ENCODE peak calls at places on chromosome 7, in five cellular contexts. One of them, this sample, is unnamed.

GRCh38 chr7:46492460-46492859 is 571.4 kb upstream of the IGFBP3 start:
- DNase-seq in choroid plexus epithelial cell: no peak
- DNase-seq in fibroblast of lung: no peak
- DNase-seq in Panc1: no peak
- DNase-seq in AG10803: no peak
- DNase-seq in this sample: no peak

GRCh38 chr7:75038508-75038907 is 35.1 kb downstream of the RCC1L start:
- DNase-seq in choroid plexus epithelial cell: no peak
- DNase-seq in fibroblast of lung: no peak
- DNase-seq in Panc1: no peak
- DNase-seq in AG10803: no peak
- DNase-seq in this sample: no peak

GRCh38 chr7:133275008-133275407 is 22.1 kb downstream of the EXOC4 start:
- DNase-seq in choroid plexus epithelial cell: no peak
- DNase-seq in fibroblast of lung: no peak
- DNase-seq in Panc1: no peak
- DNase-seq in AG10803: no peak
- DNase-seq in this sample: no peak

GRCh38 chr7:30166155-30166840 is 31.5 kb downstream of the MTURN start:
- DNase-seq in choroid plexus epithelial cell: no peak
- DNase-seq in fibroblast of lung: no peak
- DNase-seq in Panc1: no peak
- DNase-seq in AG10803: no peak
- DNase-seq in this sample: no peak

GRCh38 chr7:88302486-88302885 is 4.2 kb downstream of the STEAP4 start:
- DNase-seq in choroid plexus epithelial cell: no peak
- DNase-seq in fibroblast of lung: no peak
- DNase-seq in Panc1: no peak
- DNase-seq in AG10803: no peak
- DNase-seq in this sample: no peak

GRCh38 chr7:96187735-96188622 is 133.9 kb downstream of the SLC25A13 start:
- DNase-seq in choroid plexus epithelial cell: no peak
- DNase-seq in fibroblast of lung: peak; percentile 27
- DNase-seq in Panc1: no peak
- DNase-seq in AG10803: peak; percentile 14
- DNase-seq in this sample: no peak

GRCh38 chr7:90320801-90321494 is at the start of gene FAM237B:
- DNase-seq in choroid plexus epithelial cell: peak; percentile 27
- DNase-seq in fibroblast of lung: peak; percentile 42
- DNase-seq in Panc1: no peak
- DNase-seq in AG10803: peak; percentile 16
- DNase-seq in this sample: no peak

GRCh38 chr7:21355406-21355874 is 72.4 kb upstream of the SP4 start:
- DNase-seq in choroid plexus epithelial cell: no peak
- DNase-seq in fibroblast of lung: no peak
- DNase-seq in Panc1: no peak
- DNase-seq in AG10803: no peak
- DNase-seq in this sample: peak; percentile 95

GRCh38 chr7:155560982-155561686 is 14.8 kb upstream of the CNPY1 start:
- DNase-seq in choroid plexus epithelial cell: no peak
- DNase-seq in fibroblast of lung: no peak
- DNase-seq in Panc1: no peak
- DNase-seq in AG10803: peak; percentile 8
- DNase-seq in this sample: no peak

GRCh38 chr7:155558351-155558750 is 12.0 kb upstream of the CNPY1 start:
- DNase-seq in choroid plexus epithelial cell: no peak
- DNase-seq in fibroblast of lung: no peak
- DNase-seq in Panc1: no peak
- DNase-seq in AG10803: no peak
- DNase-seq in this sample: no peak

GRCh38 chr7:155560196-155560595 is 13.8 kb upstream of the CNPY1 start:
- DNase-seq in choroid plexus epithelial cell: no peak
- DNase-seq in fibroblast of lung: no peak
- DNase-seq in Panc1: no peak
- DNase-seq in AG10803: no peak
- DNase-seq in this sample: no peak

GRCh38 chr7:155558961-155559360 is 12.6 kb upstream of the CNPY1 start:
- DNase-seq in choroid plexus epithelial cell: no peak
- DNase-seq in fibroblast of lung: no peak
- DNase-seq in Panc1: no peak
- DNase-seq in AG10803: no peak
- DNase-seq in this sample: no peak

GRCh38 chr7:155559519-155560108 is 13.3 kb upstream of the CNPY1 start:
- DNase-seq in choroid plexus epithelial cell: no peak
- DNase-seq in fibroblast of lung: no peak
- DNase-seq in Panc1: no peak
- DNase-seq in AG10803: no peak
- DNase-seq in this sample: no peak
- TF ChIP-seq CTCF in choroid plexus epithelial cell: no peak
- TF ChIP-seq CTCF in fibroblast of lung: no peak
- TF ChIP-seq CTCF in Panc1: no peak
- TF ChIP-seq CTCF in AG10803: no peak
- TF ChIP-seq CTCF in this sample: no peak

DNA sequence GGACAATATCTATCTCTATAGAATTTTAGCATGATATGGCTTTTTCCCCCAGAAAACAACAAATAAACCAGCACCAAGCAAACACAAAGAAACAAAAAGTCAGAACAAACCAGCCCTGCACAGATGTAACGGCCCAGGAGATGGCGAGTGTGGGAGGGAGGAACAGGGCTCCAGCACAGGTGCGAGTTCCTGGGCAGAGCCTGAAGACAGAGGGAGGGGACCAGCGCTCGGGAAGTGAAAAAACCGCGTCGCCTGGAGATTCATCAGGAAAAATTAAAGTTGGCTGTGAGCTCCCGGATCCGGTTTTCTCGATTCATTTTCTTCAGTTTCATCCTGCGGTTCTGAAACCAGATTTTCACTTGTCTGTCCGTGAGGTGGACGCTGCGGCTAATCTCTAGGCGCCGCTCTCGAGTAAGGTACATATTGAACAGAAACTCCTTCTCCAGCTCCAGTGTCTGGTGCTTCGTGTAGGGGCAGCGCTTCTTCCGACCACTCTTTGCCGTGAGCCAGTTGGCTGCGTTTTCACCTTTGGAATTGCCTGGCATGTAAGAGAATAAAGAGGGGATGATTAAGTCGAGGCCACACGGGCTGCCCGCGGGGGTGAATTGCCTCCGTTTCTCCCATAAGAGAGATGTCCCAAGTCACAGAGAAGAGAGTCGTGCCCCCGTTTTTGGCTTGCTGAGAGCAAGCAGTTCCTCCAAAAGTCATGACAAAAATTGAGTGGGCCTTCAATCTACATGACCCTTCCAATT is 2.3 kb downstream of the HOXA10 start:
- DNase-seq in choroid plexus epithelial cell: no peak
- DNase-seq in fibroblast of lung: no peak
- DNase-seq in Panc1: no peak
- DNase-seq in AG10803: no peak
- DNase-seq in this sample: no peak
- H3K4me3 ChIP-seq in choroid plexus epithelial cell: no peak overlapping the region
- H3K4me3 ChIP-seq in fibroblast of lung: no peak overlapping the region
- H3K4me3 ChIP-seq in Panc1: no peak overlapping the region
- H3K4me3 ChIP-seq in AG10803: peak overlapping the region; percentile 87
- H3K4me3 ChIP-seq in this sample: no peak overlapping the region

DNA sequence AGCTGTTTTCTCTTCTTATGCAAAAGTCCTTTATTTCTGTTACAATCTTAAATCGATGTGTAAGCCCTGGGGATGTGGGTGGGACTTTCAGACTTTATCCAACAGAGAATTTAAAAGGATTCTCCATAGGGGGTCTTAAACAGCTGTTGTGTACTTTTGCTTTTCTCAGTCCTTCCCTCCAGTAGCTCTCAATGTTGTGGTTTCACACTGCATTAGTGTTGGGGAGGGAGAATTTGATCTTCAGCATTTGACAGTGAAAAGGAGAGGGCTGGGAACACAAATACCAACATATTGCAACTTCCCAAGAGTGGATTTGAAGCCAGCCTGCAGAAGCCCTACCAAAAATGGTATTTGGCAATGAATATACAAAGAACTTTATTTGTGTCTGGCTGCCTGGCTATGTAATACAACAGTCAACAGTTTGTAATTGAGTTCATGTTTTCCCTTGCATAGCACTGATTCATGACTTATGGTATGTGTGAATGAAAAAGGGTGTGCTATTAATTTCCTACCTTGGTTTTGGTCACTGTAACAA is 80.1 kb upstream of the CAPZA2 start:
- DNase-seq in choroid plexus epithelial cell: peak; percentile 92
- DNase-seq in fibroblast of lung: peak; percentile 89
- DNase-seq in Panc1: no peak
- DNase-seq in AG10803: peak; percentile 93
- DNase-seq in this sample: no peak
- TF ChIP-seq CTCF in choroid plexus epithelial cell: no peak
- TF ChIP-seq CTCF in fibroblast of lung: no peak
- TF ChIP-seq CTCF in Panc1: no peak
- TF ChIP-seq CTCF in AG10803: no peak
- TF ChIP-seq CTCF in this sample: no peak

GRCh38 chr7:143290293-143290692 is 2.1 kb downstream of the CASP2 start:
- DNase-seq in choroid plexus epithelial cell: no peak
- DNase-seq in fibroblast of lung: no peak
- DNase-seq in Panc1: no peak
- DNase-seq in AG10803: no peak
- DNase-seq in this sample: no peak
- H3K4me3 ChIP-seq in choroid plexus epithelial cell: no peak overlapping the region
- H3K4me3 ChIP-seq in fibroblast of lung: no peak overlapping the region
- H3K4me3 ChIP-seq in Panc1: no peak overlapping the region
- H3K4me3 ChIP-seq in AG10803: no peak overlapping the region
- H3K4me3 ChIP-seq in this sample: no peak overlapping the region

GRCh38 chr7:145850636-145851035 is 266.0 kb upstream of the CNTNAP2 start:
- DNase-seq in choroid plexus epithelial cell: no peak
- DNase-seq in fibroblast of lung: no peak
- DNase-seq in Panc1: no peak
- DNase-seq in AG10803: no peak
- DNase-seq in this sample: no peak

GRCh38 chr7:145845345-145845744 is 271.3 kb upstream of the CNTNAP2 start:
- DNase-seq in choroid plexus epithelial cell: no peak
- DNase-seq in fibroblast of lung: no peak
- DNase-seq in Panc1: no peak
- DNase-seq in AG10803: no peak
- DNase-seq in this sample: no peak

DNA sequence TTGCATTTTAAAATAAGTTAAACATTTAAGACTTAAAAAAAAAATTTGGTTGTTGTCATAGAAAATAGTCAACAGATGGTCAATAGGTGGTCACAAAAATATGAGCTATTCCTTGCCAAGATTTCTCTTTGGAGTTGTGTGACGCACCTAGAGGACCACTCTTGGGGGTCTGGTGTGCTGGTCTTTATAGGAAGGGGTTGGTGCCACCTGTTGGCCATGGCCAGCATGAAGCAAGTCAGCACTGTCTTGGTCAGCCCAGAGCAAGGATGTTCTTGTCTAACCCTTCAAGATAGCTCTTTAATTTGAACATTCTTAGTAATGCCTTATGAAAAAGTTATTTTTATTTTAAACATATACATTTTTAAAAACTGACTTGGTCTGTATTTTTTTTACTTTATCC is 267.9 kb upstream of the CNTNAP2 start:
- DNase-seq in choroid plexus epithelial cell: peak; percentile 52
- DNase-seq in fibroblast of lung: no peak
- DNase-seq in Panc1: no peak
- DNase-seq in AG10803: no peak
- DNase-seq in this sample: no peak
- TF ChIP-seq CTCF in choroid plexus epithelial cell: peak; percentile 78
- TF ChIP-seq CTCF in fibroblast of lung: no peak
- TF ChIP-seq CTCF in Panc1: peak; percentile 35
- TF ChIP-seq CTCF in AG10803: no peak
- TF ChIP-seq CTCF in this sample: no peak

This sample was measured in GM12865.